ENCODE peak calls at places on chromosomes 3 and 15, in seven cellular contexts. X, M, A, E, Z, V and I are unnamed samples.

GRCh38 chr3:149581681-149582349 is 76.0 kb downstream of the WWTR1 start:
- DNase-seq in X (no peak), M (no peak), A (no peak), E (no peak), Z (peak), V (no peak), I (peak)

GRCh38 chr3:19077388-19077787 is 70.9 kb upstream of the KCNH8 start:
- DNase-seq in X (no peak), M (no peak), A (no peak), E (no peak), Z (no peak), V (no peak), I (no peak)

GRCh38 chr15:52247481-52247880 is 48.1 kb downstream of the MYO5C start:
- DNase-seq in X (no peak), M (no peak), A (no peak), E (no peak), Z (no peak), V (no peak), I (no peak)

GRCh38 chr3:178849220-178849910 is 222.2 kb downstream of the ZMAT3 start:
- DNase-seq in X (no peak), M (no peak), A (no peak), E (no peak), Z (no peak), V (no peak), I (no peak)

GRCh38 chr3:185280572-185281365 is 26.9 kb upstream of the EHHADH start:
- DNase-seq in X (no peak), M (no peak), A (no peak), E (no peak), Z (peak), V (no peak), I (no peak)

GRCh38 chr3:174408310-174408709 is 450.8 kb upstream of the NAALADL2 start:
- DNase-seq in X (no peak), M (no peak), A (no peak), E (no peak), Z (peak), V (no peak), I (no peak)

GRCh38 chr3:170162630-170163029 is 18.9 kb downstream of the PHC3 start:
- DNase-seq in X (no peak), M (no peak), A (no peak), E (no peak), Z (no peak), V (no peak), I (no peak)

GRCh38 chr3:66177026-66177425 is 43.8 kb upstream of the SLC25A26 start:
- DNase-seq in X (no peak), M (no peak), A (no peak), E (no peak), Z (no peak), V (peak), I (peak)

GRCh38 chr3:70853161-70853560 is 540.7 kb upstream of the MDFIC2 start:
- DNase-seq in X (no peak), M (no peak), A (no peak), E (no peak), Z (peak), V (no peak), I (no peak)

GRCh38 chr3:148923592-148923991 is 58.5 kb downstream of the CPA3 start:
- DNase-seq in X (no peak), M (no peak), A (no peak), E (no peak), Z (no peak), V (no peak), I (no peak)

GRCh38 chr3:15261274-15261673 is 55.2 kb downstream of the CAPN7 start:
- DNase-seq in X (no peak), M (no peak), A (no peak), E (peak), Z (no peak), V (no peak), I (no peak)

GRCh38 chr15:95772982-95773381 is 557.5 kb upstream of the NR2F2 start:
- DNase-seq in X (no peak), M (no peak), A (no peak), E (no peak), Z (no peak), V (no peak), I (no peak)

GRCh38 chr3:3799173-3800075 is at the start of gene LRRN1:
- DNase-seq in X (peak), M (no peak), A (peak), E (peak), Z (peak), V (peak), I (peak)

GRCh38 chr15:56468271-56468912 is 3.5 kb upstream of the MNS1 start:
- DNase-seq in X (no peak), M (no peak), A (no peak), E (no peak), Z (peak), V (no peak), I (no peak)

GRCh38 chr15:77387355-77388105 is 32.4 kb downstream of the PEAK1 start:
- DNase-seq in X (no peak), M (no peak), A (no peak), E (no peak), Z (no peak), V (no peak), I (no peak)

GRCh38 chr3:31094048-31094447 is 199.6 kb upstream of the GADL1 start:
- DNase-seq in X (no peak), M (no peak), A (no peak), E (no peak), Z (no peak), V (no peak), I (no peak)

GRCh38 chr3:54859204-54859603 is 68.7 kb downstream of the LRTM1 start:
- DNase-seq in X (no peak), M (no peak), A (no peak), E (no peak), Z (peak), V (no peak), I (no peak)

GRCh38 chr3:23926736-23927135 is 9.8 kb downstream of the RPL15 start:
- DNase-seq in X (no peak), M (no peak), A (no peak), E (no peak), Z (no peak), V (no peak), I (no peak)

GRCh38 chr3:72579191-72579580 is 269.1 kb downstream of the SHQ1 start:
- DNase-seq in X (no peak), M (no peak), A (no peak), E (no peak), Z (no peak), V (no peak), I (no peak)

GRCh38 chr3:58568572-58569286 is 8.5 kb downstream of the FAM107A start:
- DNase-seq in X (peak), M (peak), A (peak), E (peak), Z (peak), V (peak), I (peak)

GRCh38 chr15:90482124-90483011 is 47.4 kb upstream of the CRTC3 start:
- DNase-seq in X (peak), M (no peak), A (no peak), E (no peak), Z (peak), V (peak), I (peak)